ENCODE peak calls at places on chromosomes 6 and 20, in five cellular contexts. Z is fibroblast of lung, Q is RWPE1, X is astrocyte of the cerebellum, Y is natural killer cell. L is an unnamed sample.

GRCh38 chr20:13684566-13685222 is 46.0 kb upstream of the TASP1 start:
- DNase-seq in Y (no peak), Z (no peak), Q (no peak), X (no peak), L (no peak)

GRCh38 chr6:90178294-90178678 is 118.4 kb downstream of the BACH2 start:
- DNase-seq in Q (no peak), X (no peak), Y (no peak), Z (no peak), L (no peak)

GRCh38 chr6:136866872-136867416 is 44.6 kb downstream of the PEX7 start:
- DNase-seq in Z (peak; percentile 60), Y (no peak), X (no peak), Q (no peak), L (no peak)

GRCh38 chr6:44642870-44643522 is 255.5 kb downstream of the CDC5L start:
- DNase-seq in X (no peak), Q (no peak), Y (no peak), Z (peak; percentile 66), L (no peak)

GRCh38 chr20:47962286-47962685 is 177.0 kb upstream of the SULF2 start:
- DNase-seq in Y (no peak), X (no peak), Q (no peak), Z (no peak), L (no peak)

GRCh38 chr6:107590378-107590777 is 100.5 kb downstream of the SOBP start:
- DNase-seq in X (no peak), Z (no peak), Y (no peak), Q (no peak), L (no peak)

GRCh38 chr6:46469021-46469420 is 22.2 kb downstream of the RCAN2 start:
- DNase-seq in Q (no peak), Z (no peak), X (no peak), Y (no peak), L (no peak)

GRCh38 chr6:113596907-113597583 is 260.1 kb upstream of the MARCKS start:
- DNase-seq in Z (peak; percentile 62), Q (no peak), X (no peak), Y (no peak), L (no peak)

GRCh38 chr6:147905721-147906120 is 397.2 kb downstream of the SAMD5 start:
- DNase-seq in Z (peak; percentile 23), Q (no peak), X (no peak), Y (no peak), L (no peak)

GRCh38 chr6:157312733-157313132 is 10.6 kb downstream of the TMEM242 start:
- DNase-seq in Y (no peak), Z (no peak), X (peak; percentile 11), Q (no peak), L (no peak)

GRCh38 chr6:72382602-72383529 is 239.0 kb upstream of the KCNQ5 start:
- DNase-seq in Y (no peak), Q (no peak), Z (no peak), X (no peak), L (no peak)

GRCh38 chr6:140436023-140436811 is 1061.8 kb upstream of the CITED2 start:
- DNase-seq in Y (no peak), Z (peak; percentile 96), Q (no peak), X (peak; percentile 89), L (no peak)

GRCh38 chr6:134813146-134813545 is 136.8 kb downstream of the ALDH8A1 start:
- DNase-seq in Q (no peak), Y (no peak), Z (peak; percentile 64), X (no peak), L (no peak)

GRCh38 chr20:18632196-18632789 is 44.4 kb downstream of the DTD1 start:
- DNase-seq in Y (peak; percentile 40), Z (peak; percentile 48), Q (peak; percentile 55), X (peak; percentile 24), L (no peak)

GRCh38 chr6:20266851-20267608 is 54.8 kb upstream of the MBOAT1 start:
- DNase-seq in X (no peak), Q (peak; percentile 95), Y (no peak), Z (peak; percentile 9), L (no peak)

GRCh38 chr6:86205980-86206379 is 563.3 kb upstream of the SYNCRIP start:
- DNase-seq in X (no peak), Z (no peak), Y (no peak), Q (no peak), L (no peak)

GRCh38 chr6:117616971-117617765 is 14.9 kb upstream of the GOPC start:
- DNase-seq in Y (peak; percentile 26), Q (no peak), Z (no peak), X (no peak), L (no peak)

GRCh38 chr6:166512567-166512966 is 73.9 kb downstream of the RAMACL start:
- DNase-seq in Z (no peak), Q (no peak), Y (no peak), X (no peak), L (no peak)

GRCh38 chr6:167739721-167740475 is 86.8 kb upstream of the AFDN start:
- DNase-seq in Q (no peak), Y (no peak), Z (no peak), X (no peak), L (no peak)

GRCh38 chr6:42727084-42727601 is 4.7 kb upstream of the PRPH2 start:
- DNase-seq in Q (no peak), Z (peak; percentile 16), Y (peak; percentile 23), X (no peak), L (no peak)

GRCh38 chr20:38581013-38581412 is at the start of gene ADIG:
- DNase-seq in Y (no peak), X (no peak), Z (no peak), Q (no peak), L (no peak)

GRCh38 chr20:8656335-8656734 is 412.6 kb upstream of the PLCB4 start:
- DNase-seq in Z (peak; percentile 20), Q (no peak), X (no peak), Y (no peak), L (no peak)

GRCh38 chr6:69816569-69816968 is 19.8 kb upstream of the LMBRD1 start:
- DNase-seq in Y (no peak), Z (no peak), X (no peak), Q (no peak), L (no peak)

GRCh38 chr6:138774370-138774769 is 801 bp downstream of the CCDC28A start:
- DNase-seq in Q (no peak), Y (no peak), Z (no peak), X (no peak), L (no peak)

GRCh38 chr20:62728028-62728780 is 19.6 kb downstream of the NTSR1 start:
- DNase-seq in Z (no peak), X (no peak), Q (no peak), Y (no peak), L (no peak)

GRCh38 chr20:41290804-41291389 is 26.6 kb downstream of the ZHX3 start:
- DNase-seq in X (no peak), Y (no peak), Q (no peak), Z (no peak), L (no peak)

DNA sequence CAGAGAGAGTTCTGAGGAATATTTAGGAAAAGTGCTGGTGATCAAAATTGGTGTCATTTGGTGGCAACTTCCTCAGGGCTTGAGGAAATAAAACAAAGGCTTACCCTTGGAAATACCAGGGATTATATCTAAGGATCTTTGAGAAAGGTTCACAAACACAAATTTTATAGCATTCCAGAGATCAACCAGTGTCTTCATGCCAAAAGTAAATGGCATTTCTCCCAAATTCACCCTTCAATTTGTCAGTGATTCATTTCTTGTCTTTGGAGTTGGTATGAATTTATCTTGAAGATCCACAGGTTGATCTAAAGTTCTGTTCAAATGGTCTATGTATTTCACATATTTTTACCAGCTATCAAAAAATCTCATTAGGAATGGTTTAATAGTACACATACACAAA is 181.5 kb downstream of the FUT9 start:
- DNase-seq in Z (no peak), Q (no peak), Y (no peak), X (no peak), L (no peak)
- TF ChIP-seq CTCF in Z (no peak), Q (no peak), Y (no peak), X (no peak), L (no peak)

GRCh38 chr20:51385941-51386530 is 156.5 kb downstream of the NFATC2 start:
- DNase-seq in Y (no peak), Q (peak; percentile 73), Z (peak; percentile 32), X (no peak), L (no peak)
- TF ChIP-seq CTCF in Y (peak; percentile 53), Q (no peak), Z (peak; percentile 61), X (peak; percentile 75), L (no peak)

GRCh38 chr20:31440012-31440659 is at the start of gene DEFB123:
- DNase-seq in Q (no peak), Y (no peak), X (no peak), Z (no peak), L (no peak)
- TF ChIP-seq CTCF in Q (peak; percentile 29), Y (no peak), X (no peak), Z (no peak), L (no peak)

DNA sequence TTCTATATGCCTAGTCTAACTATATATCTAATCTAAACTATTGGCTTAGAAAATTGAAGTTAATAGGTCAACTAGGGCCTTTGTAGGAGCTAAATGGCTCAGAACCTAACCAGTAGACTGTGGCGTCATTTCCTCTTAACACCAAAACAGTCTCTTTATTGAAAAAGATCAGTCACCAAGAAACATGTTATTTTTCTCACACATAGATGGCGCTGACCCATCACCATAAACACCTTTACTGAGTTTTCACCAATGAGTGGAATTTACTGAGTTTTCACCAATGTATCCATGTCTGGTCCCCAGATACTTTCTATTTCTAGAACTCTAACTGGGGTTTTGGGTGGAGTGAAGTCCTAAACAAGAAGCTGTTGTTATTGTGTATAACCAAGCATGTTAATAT is 636.0 kb downstream of the BCKDHB start:
- DNase-seq in Z (peak; percentile 56), Q (peak; percentile 13), X (peak; percentile 49), Y (no peak), L (no peak)
- TF ChIP-seq CTCF in Z (peak; percentile 25), Q (peak; percentile 34), X (peak; percentile 44), Y (no peak), L (no peak)

GRCh38 chr20:595330-596308 is 14.5 kb downstream of the TCF15 start:
- DNase-seq in Y (no peak), Z (no peak), Q (no peak), X (no peak), L (no peak)
- TF ChIP-seq CTCF in Y (no peak), Z (no peak), Q (no peak), X (no peak), L (no peak)